ENCODE peak calls at places on chromosome 19, in five cellular contexts. Q, V, N, G and B are unnamed samples.

GRCh38 chr19:43464089-43464775 is 1.2 kb downstream of the LYPD3 start:
- DNase-seq in G (peak; percentile 87), N (peak; percentile 81), V (no peak), Q (no peak), B (peak; percentile 83)

GRCh38 chr19:17156947-17157302 is 58.2 kb upstream of the USE1 start:
- DNase-seq in N (no peak), V (no peak), G (no peak), Q (no peak), B (peak; percentile 84)

GRCh38 chr19:27955484-27955883 is 1257.5 kb downstream of the UQCRFS1 start:
- DNase-seq in Q (no peak), N (no peak), G (no peak), V (no peak), B (no peak)

GRCh38 chr19:375395-376110 is 31.0 kb upstream of the MIER2 start:
- DNase-seq in N (peak; percentile 22), G (no peak), Q (no peak), V (no peak), B (no peak)

GRCh38 chr19:45445139-45445538 is 21.4 kb upstream of the ERCC1 start:
- DNase-seq in N (no peak), Q (no peak), V (no peak), G (no peak), B (no peak)

GRCh38 chr19:58569191-58569942 is 3.8 kb downstream of the MZF1 start:
- DNase-seq in V (no peak), Q (no peak), N (no peak), G (no peak), B (peak; percentile 24)

GRCh38 chr19:49906879-49907564 is 10.3 kb upstream of the IL4I1 start:
- DNase-seq in V (no peak), G (no peak), N (no peak), Q (no peak), B (no peak)

GRCh38 chr19:32104465-32105235 is 240.8 kb upstream of the ZNF507 start:
- DNase-seq in V (no peak), N (no peak), Q (no peak), G (peak; percentile 8), B (no peak)

GRCh38 chr19:5205388-5205787 is 135.2 kb downstream of the PTPRS start:
- DNase-seq in N (no peak), V (no peak), G (peak; percentile 10), Q (no peak), B (no peak)

GRCh38 chr19:8530061-8530679 is 16.2 kb upstream of the ZNF414 start:
- DNase-seq in V (no peak), Q (no peak), N (no peak), G (no peak), B (no peak)

GRCh38 chr19:15536350-15536749 is 28.0 kb downstream of the CYP4F22 start:
- DNase-seq in G (no peak), N (no peak), V (no peak), Q (no peak), B (no peak)

GRCh38 chr19:54556194-54556593 is 17.4 kb upstream of the LILRA2 start:
- DNase-seq in G (no peak), V (no peak), Q (no peak), N (no peak), B (no peak)

GRCh38 chr19:289651-290538 is 1.3 kb downstream of the PLPP2 start:
- DNase-seq in Q (no peak), G (peak; percentile 72), V (no peak), N (peak; percentile 42), B (no peak)

GRCh38 chr19:13100871-13101589 is 1.6 kb downstream of the LYL1 start:
- DNase-seq in V (no peak), N (no peak), Q (no peak), G (peak; percentile 41), B (no peak)

GRCh38 chr19:57280913-57281425 is 684 bp downstream of the ZNF460 start:
- DNase-seq in N (no peak), G (peak; percentile 11), Q (no peak), V (no peak), B (no peak)

GRCh38 chr19:7391218-7391670 is 42.5 kb downstream of the ARHGEF18 start:
- DNase-seq in G (peak; percentile 33), N (no peak), Q (no peak), V (no peak), B (no peak)

GRCh38 chr19:7007859-7008258 is 13.4 kb downstream of the MBD3L2B start:
- DNase-seq in N (no peak), V (no peak), Q (no peak), G (no peak), B (no peak)

GRCh38 chr19:50717026-50717723 is 2.4 kb downstream of the SHANK1 start:
- DNase-seq in G (no peak), Q (no peak), V (no peak), N (no peak), B (no peak)

GRCh38 chr19:18306903-18307681 is 15.8 kb downstream of the LSM4 start:
- DNase-seq in V (peak; percentile 91), N (no peak), G (no peak), Q (no peak), B (no peak)

GRCh38 chr19:12703056-12703455 is 6.6 kb upstream of the FBXW9 start:
- DNase-seq in N (no peak), G (peak; percentile 3), V (no peak), Q (no peak), B (no peak)

GRCh38 chr19:33810821-33811220 is 14.2 kb downstream of the KCTD15 start:
- DNase-seq in Q (no peak), N (no peak), G (no peak), V (no peak), B (no peak)